ENCODE peak calls at places on chromosomes 4 and X, in ten cellular contexts. R, J, F, Q, D, K, X, S, M and T are unnamed samples. For H3K4me1, the result is how much of the 10 kb centered on the place peaks cover.

GRCh38 chr4:3657917-3658913 is 108.0 kb upstream of the ADRA2C start:
- DNase-seq in R (no peak), J (no peak), F (no peak), Q (peak), D (peak), K (peak), X (peak), S (peak), M (peak), T (peak)

GRCh38 chrX:107924136-107924746 is 57.9 kb downstream of the TEX13B start:
- DNase-seq in R (no peak), J (no peak), F (no peak), Q (no peak), D (no peak), K (no peak), X (no peak), S (no peak), M (no peak), T (no peak)

GRCh38 chr4:139028191-139028661 is 12.6 kb downstream of the NOCT start:
- DNase-seq in R (peak), J (no peak), F (no peak), Q (no peak), D (peak), K (no peak), X (no peak), S (peak), M (no peak), T (peak)

GRCh38 chr4:173505924-173506779 is 23.9 kb downstream of the HAND2 start:
- DNase-seq in R (peak), J (peak), F (no peak), Q (no peak), D (peak), K (peak), X (peak), S (no peak), M (peak), T (peak)

GRCh38 chr4:81785338-81785737 is 313.6 kb upstream of the RASGEF1B start:
- DNase-seq in R (no peak), J (no peak), F (no peak), Q (no peak), D (no peak), K (no peak), X (no peak), S (no peak), M (no peak), T (no peak)

GRCh38 chrX:103399744-103400143 is 23.4 kb downstream of the BEX3 start:
- DNase-seq in R (no peak), J (no peak), F (no peak), Q (no peak), D (no peak), K (no peak), X (no peak), S (no peak), M (no peak), T (no peak)

GRCh38 chrX:134186362-134187121 is 50.4 kb upstream of the CCDC160 start:
- DNase-seq in R (no peak), J (no peak), F (no peak), Q (no peak), D (no peak), K (no peak), X (no peak), S (no peak), M (no peak), T (no peak)

GRCh38 chr4:85151349-85151748 is 184.9 kb upstream of the WDFY3 start:
- DNase-seq in R (no peak), J (no peak), F (no peak), Q (no peak), D (no peak), K (no peak), X (no peak), S (no peak), M (no peak), T (no peak)

GRCh38 chrX:15834051-15834450 is 20.6 kb downstream of the AP1S2 start:
- DNase-seq in R (no peak), J (no peak), F (no peak), Q (no peak), D (no peak), K (no peak), X (no peak), S (no peak), M (no peak), T (no peak)

GRCh38 chrX:69120476-69120875 is 44.8 kb downstream of the PJA1 start:
- DNase-seq in R (no peak), J (no peak), F (no peak), Q (no peak), D (no peak), K (no peak), X (no peak), S (no peak), M (no peak), T (no peak)
- H3K4me1 ChIP-seq in R (under half), J (under half), F (under half), Q (under half), D (under half), K (under half), X (under half), S (under half), M (under half), T (under half)

DNA sequence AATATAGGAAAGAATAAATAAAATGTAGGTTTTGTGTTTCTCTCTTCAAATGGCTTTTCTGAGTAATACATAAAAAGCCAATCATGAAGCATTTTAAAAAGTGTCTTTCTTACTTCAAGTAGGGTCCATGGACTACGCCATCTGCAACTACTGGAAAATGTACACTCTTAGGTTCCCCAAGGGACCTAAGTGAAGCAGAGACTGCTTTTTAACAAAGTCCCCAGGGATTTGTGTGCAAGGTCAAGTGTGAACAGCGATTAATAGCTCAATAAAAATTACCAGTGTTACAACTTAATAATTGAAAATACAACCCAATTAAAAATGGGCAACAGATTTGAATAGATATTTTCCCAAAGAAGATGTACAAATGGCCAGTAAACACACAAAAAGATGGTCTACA is 84.9 kb downstream of the ARHGAP6 start:
- DNase-seq in R (no peak), J (no peak), F (no peak), Q (no peak), D (no peak), K (no peak), X (no peak), S (no peak), M (no peak), T (no peak)
- H3K4me1 ChIP-seq in R (under half), J (under half), F (under half), Q (under half), D (under half), K (under half), X (under half), S (under half), M (under half), T (under half)

DNA sequence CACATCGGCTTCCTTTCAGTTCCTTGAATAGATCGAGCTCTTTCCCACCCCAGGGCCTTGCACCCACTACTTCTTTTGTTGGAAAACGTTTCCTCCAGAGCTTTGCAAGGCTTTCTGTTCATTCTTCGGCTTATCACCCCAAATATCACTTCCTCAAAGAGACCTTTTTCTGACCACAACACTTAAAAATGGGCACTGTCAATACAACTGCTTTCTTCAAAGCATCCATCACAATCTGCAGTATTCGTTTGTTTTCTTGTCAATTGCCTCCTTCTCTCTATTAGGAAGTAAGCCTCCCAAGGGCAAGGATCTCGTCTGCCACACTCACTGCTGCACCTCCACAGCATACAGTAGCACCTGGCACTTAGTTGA is 17.7 kb upstream of the CENPU start:
- DNase-seq in R (no peak), J (no peak), F (no peak), Q (no peak), D (no peak), K (no peak), X (no peak), S (no peak), M (no peak), T (no peak)
- H3K4me1 ChIP-seq in R (under half), J (under half), F (under half), Q (under half), D (under half), K (under half), X (under half), S (half or more), M (under half), T (half or more)

GRCh38 chr4:185205697-185206342 is 2.0 kb upstream of the CFAP97 start:
- DNase-seq in R (no peak), J (no peak), F (no peak), Q (no peak), D (no peak), K (no peak), X (no peak), S (no peak), M (no peak), T (no peak)
- H3K4me1 ChIP-seq in R (under half), J (under half), F (under half), Q (under half), D (under half), K (under half), X (under half), S (under half), M (under half), T (under half)

GRCh38 chr4:18198653-18199052 is 177.1 kb upstream of the LCORL start:
- DNase-seq in R (no peak), J (no peak), F (no peak), Q (no peak), D (no peak), K (no peak), X (no peak), S (no peak), M (no peak), T (no peak)

GRCh38 chr4:18203936-18204335 is 182.4 kb upstream of the LCORL start:
- DNase-seq in R (no peak), J (no peak), F (no peak), Q (no peak), D (no peak), K (no peak), X (no peak), S (no peak), M (no peak), T (no peak)

GRCh38 chr4:18197467-18197866 is 175.9 kb upstream of the LCORL start:
- DNase-seq in R (no peak), J (no peak), F (no peak), Q (no peak), D (no peak), K (no peak), X (no peak), S (no peak), M (no peak), T (no peak)

GRCh38 chr4:18202510-18202909 is 181.0 kb upstream of the LCORL start:
- DNase-seq in R (no peak), J (no peak), F (no peak), Q (no peak), D (no peak), K (no peak), X (no peak), S (no peak), M (no peak), T (no peak)
- H3K4me1 ChIP-seq in R (under half), J (under half), F (under half), Q (under half), D (under half), K (under half), X (under half), S (under half), M (under half), T (under half)

GRCh38 chr4:184849184-184849583 is 23.4 kb upstream of the ACSL1 start:
- DNase-seq in R (no peak), J (no peak), F (no peak), Q (no peak), D (no peak), K (no peak), X (no peak), S (no peak), M (no peak), T (no peak)
- H3K4me1 ChIP-seq in R (under half), J (under half), F (under half), Q (under half), D (under half), K (under half), X (under half), S (under half), M (under half), T (under half)

DNA sequence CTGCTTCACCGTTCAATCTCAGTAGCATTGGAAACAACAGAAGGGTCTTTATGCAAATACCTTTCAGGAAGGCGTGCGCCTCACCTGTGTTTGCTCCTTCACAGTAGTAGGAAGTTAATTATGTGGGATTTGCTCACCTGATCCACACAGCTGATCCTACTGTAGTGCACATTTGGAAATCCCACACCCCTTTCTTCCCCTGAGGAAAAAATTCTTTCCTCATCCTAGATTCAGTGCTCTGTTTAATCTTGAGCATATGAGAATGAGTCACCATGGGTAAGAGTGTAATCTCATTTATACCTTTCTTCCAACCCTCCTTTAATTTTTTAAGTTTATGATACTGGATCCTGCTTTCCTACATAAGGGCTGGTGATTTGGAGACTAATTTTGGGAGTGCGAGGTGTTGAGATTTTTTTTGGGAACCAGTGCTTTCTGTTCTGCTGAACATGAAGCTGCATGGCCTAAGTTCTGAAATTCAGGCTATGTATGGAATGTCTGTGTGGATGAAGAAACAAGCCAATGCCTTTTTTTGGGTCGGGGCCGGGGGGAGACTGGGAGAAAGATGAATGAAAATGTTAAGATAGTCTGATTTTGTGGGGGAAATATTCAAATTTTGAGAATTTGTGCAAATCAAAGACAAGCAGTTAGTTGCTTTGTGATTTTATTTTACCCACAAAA is 19.0 kb downstream of the GAB1 start:
- DNase-seq in R (peak), J (no peak), F (no peak), Q (no peak), D (no peak), K (no peak), X (no peak), S (no peak), M (no peak), T (no peak)
- H3K4me1 ChIP-seq in R (half or more), J (under half), F (under half), Q (half or more), D (half or more), K (under half), X (under half), S (half or more), M (half or more), T (under half)